ENCODE peak calls at places on chromosomes 12 and 14, in seven cellular contexts. P, O, A, B, M, N and K are unnamed samples.

GRCh38 chr12:58764100-58764953 is 156.0 kb downstream of the LRIG3 start:
- DNase-seq in A (no peak), P (no peak), O (peak; percentile 70), N (no peak), M (no peak), B (no peak), K (no peak)

GRCh38 chr12:123164710-123165261 is 13.9 kb upstream of the PITPNM2 start:
- DNase-seq in O (no peak), N (no peak), M (no peak), B (no peak), P (no peak), A (no peak), K (no peak)

GRCh38 chr12:6605425-6606330 is 1.5 kb downstream of the CHD4 start:
- DNase-seq in O (peak; percentile 51), P (peak; percentile 36), B (no peak), A (no peak), M (no peak), N (peak; percentile 62), K (peak; percentile 27)

GRCh38 chr14:93941293-93941910 is 14.3 kb downstream of the FAM181A start:
- DNase-seq in N (no peak), O (peak; percentile 91), A (no peak), P (no peak), M (no peak), B (no peak), K (no peak)

GRCh38 chr14:51609987-51610283 is 41.8 kb upstream of the FRMD6 start:
- DNase-seq in P (no peak), M (no peak), B (no peak), O (peak; percentile 75), N (no peak), A (no peak), K (no peak)

GRCh38 chr14:50784683-50785505 is 46.1 kb downstream of the NIN start:
- DNase-seq in P (no peak), N (no peak), B (no peak), M (no peak), A (no peak), O (no peak), K (no peak)

GRCh38 chr12:119068129-119068856 is 87.0 kb downstream of the SRRM4 start:
- DNase-seq in M (no peak), P (no peak), B (no peak), A (no peak), O (no peak), N (no peak), K (no peak)

GRCh38 chr12:45388545-45388944 is 172.7 kb downstream of the ANO6 start:
- DNase-seq in M (no peak), B (no peak), O (peak; percentile 50), P (peak; percentile 54), A (peak; percentile 47), N (peak; percentile 19), K (peak; percentile 28)

GRCh38 chr12:70812124-70812523 is 108.4 kb downstream of the PTPRR start:
- DNase-seq in M (peak; percentile 57), A (no peak), B (no peak), O (no peak), N (no peak), P (no peak), K (no peak)

GRCh38 chr14:89466939-89467338 is 49.9 kb upstream of the FOXN3 start:
- DNase-seq in M (no peak), P (no peak), O (no peak), N (peak; percentile 73), A (no peak), B (no peak), K (no peak)

GRCh38 chr12:14257734-14258467 is 107.6 kb upstream of the ATF7IP start:
- DNase-seq in B (peak; percentile 56), P (peak; percentile 59), M (peak; percentile 82), N (peak; percentile 85), A (peak; percentile 66), O (peak; percentile 100), K (peak; percentile 98)

GRCh38 chr12:6444704-6445688 is at the start of gene CD27:
- DNase-seq in P (no peak), O (no peak), N (no peak), B (no peak), M (no peak), A (no peak), K (peak; percentile 37)

GRCh38 chr14:75401356-75401755 is 26.5 kb upstream of the JDP2 start:
- DNase-seq in N (no peak), M (peak; percentile 58), O (no peak), A (peak; percentile 56), B (no peak), P (no peak), K (no peak)

GRCh38 chr14:71586131-71586893 is 345.9 kb upstream of the RGS6 start:
- DNase-seq in M (no peak), P (no peak), A (peak; percentile 51), O (peak; percentile 68), B (no peak), N (no peak), K (peak; percentile 78)

GRCh38 chr12:103560604-103561101 is 26.4 kb upstream of the STAB2 start:
- DNase-seq in O (peak; percentile 99), P (peak; percentile 89), A (no peak), N (no peak), M (no peak), B (peak; percentile 73), K (no peak)

DNA sequence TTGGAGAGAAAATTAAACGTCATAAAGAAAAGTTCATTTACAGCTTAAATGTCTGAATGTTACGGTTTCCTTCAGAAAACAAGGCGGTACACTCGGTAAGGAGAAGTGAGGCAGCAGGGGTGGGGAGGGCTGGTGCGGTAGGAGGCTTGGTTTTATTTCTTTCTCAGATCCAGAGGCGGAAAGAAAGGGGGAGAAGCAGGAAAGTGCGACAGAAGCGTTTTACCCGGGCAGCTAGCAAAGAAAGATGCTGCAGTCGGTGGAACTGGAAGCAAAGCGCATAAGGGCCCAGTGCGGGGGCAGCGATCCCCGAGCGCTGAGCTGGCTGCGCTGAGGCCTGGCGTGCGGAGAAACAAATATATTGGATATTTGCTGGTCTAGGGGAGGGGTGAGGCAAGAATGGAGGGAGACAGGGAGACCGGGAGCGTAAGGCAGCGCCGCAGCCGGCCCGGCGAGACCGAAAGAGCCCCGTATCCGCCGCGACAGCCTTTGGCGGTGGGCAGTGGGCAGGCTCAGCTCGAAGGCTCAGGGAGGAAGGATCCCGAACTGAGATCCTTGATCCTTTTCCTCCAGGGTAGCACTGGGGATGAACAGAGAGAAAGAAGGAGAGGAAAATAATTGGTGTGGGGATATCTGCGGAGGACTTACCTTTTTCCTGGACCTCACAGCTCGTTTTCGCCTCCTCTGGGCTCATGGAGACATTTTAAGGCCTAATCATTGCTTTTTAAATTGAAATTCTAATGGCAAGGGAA is 6.4 kb upstream of the HOXC11 start:
- DNase-seq in M (no peak), N (no peak), O (no peak), P (no peak), A (no peak), B (no peak), K (no peak)
- H3K4me3 ChIP-seq in M (no peak overlapping the region), N (no peak overlapping the region), O (no peak overlapping the region), P (no peak overlapping the region), A (peak overlapping the region; percentile 21), B (no peak overlapping the region), K (no peak overlapping the region)

GRCh38 chr12:47814539-47815170 is 5.0 kb downstream of the HDAC7 start:
- DNase-seq in A (no peak), M (peak; percentile 44), P (no peak), B (no peak), O (no peak), N (no peak), K (no peak)

GRCh38 chr12:47811070-47811391 is 8.7 kb downstream of the HDAC7 start:
- DNase-seq in A (no peak), N (no peak), M (no peak), B (no peak), P (no peak), O (no peak), K (no peak)

GRCh38 chr12:47811581-47812484 is 7.9 kb downstream of the HDAC7 start:
- DNase-seq in N (no peak), M (peak; percentile 58), A (peak; percentile 83), P (no peak), O (peak; percentile 92), B (no peak), K (peak; percentile 81)

GRCh38 chr12:47813491-47814196 is 6.1 kb downstream of the HDAC7 start:
- DNase-seq in O (no peak), M (peak; percentile 49), N (no peak), P (peak; percentile 58), B (no peak), A (no peak), K (no peak)

GRCh38 chr12:47812797-47813490 is 6.8 kb downstream of the HDAC7 start:
- DNase-seq in N (peak; percentile 92), A (peak; percentile 91), B (no peak), P (peak; percentile 85), M (peak; percentile 81), O (peak; percentile 92), K (peak; percentile 96)
- H3K27ac ChIP-seq in N (peak overlapping the region; percentile 62), A (peak overlapping the region; percentile 98), B (peak overlapping the region; percentile 89), P (peak overlapping the region; percentile 85), M (peak overlapping the region; percentile 98), O (peak overlapping the region; percentile 92), K (peak overlapping the region; percentile 96)

GRCh38 chr14:65170318-65170717 is 68.0 kb upstream of the MAX start:
- DNase-seq in P (no peak), N (no peak), B (no peak), O (no peak), M (no peak), A (no peak), K (no peak)

GRCh38 chr14:65168840-65169239 is 66.5 kb upstream of the MAX start:
- DNase-seq in O (no peak), A (no peak), M (no peak), P (no peak), N (no peak), B (no peak), K (no peak)

GRCh38 chr14:65173973-65174693 is 71.8 kb upstream of the MAX start:
- DNase-seq in N (no peak), A (no peak), B (no peak), O (no peak), P (no peak), M (no peak), K (no peak)

GRCh38 chr14:65169351-65169750 is 67.0 kb upstream of the MAX start:
- DNase-seq in O (peak; percentile 71), N (no peak), P (no peak), M (no peak), A (no peak), B (no peak), K (no peak)

GRCh38 chr14:65170768-65171251 is 68.5 kb upstream of the MAX start:
- DNase-seq in O (peak; percentile 89), N (peak; percentile 63), B (no peak), P (peak; percentile 43), A (no peak), M (no peak), K (peak; percentile 30)
- H3K4me3 ChIP-seq in O (peak overlapping the region; percentile 43), N (peak overlapping the region; percentile 50), B (peak overlapping the region; percentile 54), P (peak overlapping the region; percentile 42), A (no peak overlapping the region), M (peak overlapping the region; percentile 33), K (no peak overlapping the region)

GRCh38 chr14:68248481-68249255 is 429.1 kb downstream of the RAD51B start:
- DNase-seq in M (no peak), N (peak; percentile 23), A (peak; percentile 60), O (peak; percentile 81), B (no peak), P (peak; percentile 61), K (peak; percentile 31)

GRCh38 chr14:68245146-68246073 is 425.8 kb downstream of the RAD51B start:
- DNase-seq in N (no peak), O (peak; percentile 70), A (peak; percentile 60), M (no peak), P (no peak), B (no peak), K (peak; percentile 52)

GRCh38 chr14:68246074-68246980 is 426.7 kb downstream of the RAD51B start:
- DNase-seq in O (peak; percentile 75), N (no peak), A (no peak), M (no peak), B (no peak), P (no peak), K (peak; percentile 41)

GRCh38 chr14:68247867-68248266 is 428.3 kb downstream of the RAD51B start:
- DNase-seq in O (no peak), P (no peak), B (no peak), N (no peak), M (no peak), A (no peak), K (peak; percentile 39)

GRCh38 chr14:68247281-68247680 is 427.7 kb downstream of the RAD51B start:
- DNase-seq in B (no peak), A (no peak), M (no peak), P (no peak), N (no peak), O (no peak), K (no peak)
- H3K27ac ChIP-seq in B (peak overlapping the region; percentile 88), A (peak overlapping the region; percentile 86), M (peak overlapping the region; percentile 84), P (peak overlapping the region; percentile 97), N (no peak overlapping the region), O (no peak overlapping the region), K (peak overlapping the region; percentile 43)